ENCODE peak calls at places on chromosomes 12 and 14, in six cellular contexts. B is DND-41; I is activated T-helper 1 cell treated with anti-CD3 and anti-CD28 coated beads, Interleukin-2, amount 50 U/mL, for 16 hours; K is stimulated activated CD4-positive, alpha-beta T cell treated with anti-CD3 and anti-CD28 coated beads, Interleukin-4, amount 100 ng/mL, for 1 hour; V is BJ; X is activated T-cell treated with anti-CD3 and anti-CD28 coated beads for 48 hours. R is an unnamed sample.

GRCh38 chr12:53044052-53044581 is 5.7 kb upstream of the TNS2 start:
- DNase-seq in V (no peak), X (no peak), K (no peak), I (no peak), B (no peak), R (peak; percentile 39)

GRCh38 chr14:99393059-99393655 is 87.5 kb downstream of the SETD3 start:
- DNase-seq in K (peak; percentile 41), X (peak; percentile 27), B (peak; percentile 42), I (no peak), V (no peak), R (no peak)

GRCh38 chr14:102007916-102008418 is 43.6 kb downstream of the DYNC1H1 start:
- DNase-seq in K (no peak), I (no peak), V (no peak), X (no peak), B (no peak), R (no peak)

GRCh38 chr12:6494351-6494743 is 445 bp downstream of the NCAPD2 start:
- DNase-seq in B (no peak), V (no peak), K (no peak), X (no peak), I (no peak), R (no peak)

GRCh38 chr14:49461529-49462401 is 124.4 kb downstream of the RPS29 start:
- DNase-seq in I (peak; percentile 16), X (peak; percentile 12), K (peak; percentile 15), B (peak; percentile 66), V (peak; percentile 16), R (no peak)

GRCh38 chr14:40909906-40910305 is 696.8 kb upstream of the LRFN5 start:
- DNase-seq in V (no peak), B (no peak), K (no peak), X (no peak), I (no peak), R (no peak)

GRCh38 chr12:120376009-120376408 is 7.0 kb upstream of the MSI1 start:
- DNase-seq in X (no peak), K (no peak), I (no peak), V (no peak), B (no peak), R (no peak)

GRCh38 chr14:74475678-74476077 is 17.4 kb downstream of the NPC2 start:
- DNase-seq in K (no peak), B (no peak), I (no peak), X (no peak), V (no peak), R (no peak)

GRCh38 chr12:58812229-58812628 is 108.1 kb downstream of the LRIG3 start:
- DNase-seq in I (no peak), X (no peak), K (no peak), V (no peak), B (no peak), R (no peak)

R was measured in pancreas.